ENCODE peak calls at places on chromosomes 7 and 10, in four cellular contexts. One of them, this sample, is unnamed.

GRCh38 chr7:157722137-157723060 is 385.6 kb downstream of the DNAJB6 start:
- DNase-seq in thoracic aorta: no peak
- DNase-seq in neural progenitor cell: no peak
- DNase-seq in CD8-positive, alpha-beta T cell: no peak
- DNase-seq in this sample: peak; percentile 53

GRCh38 chr7:118731854-118732253 is 507.4 kb downstream of the ANKRD7 start:
- DNase-seq in thoracic aorta: no peak
- DNase-seq in neural progenitor cell: peak; percentile 3
- DNase-seq in CD8-positive, alpha-beta T cell: no peak
- DNase-seq in this sample: no peak

GRCh38 chr10:88131561-88132139 is 268.2 kb downstream of the PTEN start:
- DNase-seq in thoracic aorta: peak; percentile 25
- DNase-seq in neural progenitor cell: no peak
- DNase-seq in CD8-positive, alpha-beta T cell: no peak
- DNase-seq in this sample: no peak

GRCh38 chr7:135185471-135186260 is 15.2 kb upstream of the CYREN start:
- DNase-seq in thoracic aorta: no peak
- DNase-seq in neural progenitor cell: no peak
- DNase-seq in CD8-positive, alpha-beta T cell: no peak
- DNase-seq in this sample: no peak

GRCh38 chr7:116873619-116874018 is 11.2 kb downstream of the CAPZA2 start:
- DNase-seq in thoracic aorta: no peak
- DNase-seq in neural progenitor cell: no peak
- DNase-seq in CD8-positive, alpha-beta T cell: no peak
- DNase-seq in this sample: no peak

GRCh38 chr7:55177589-55178261 is 158.9 kb downstream of the EGFR start:
- DNase-seq in thoracic aorta: no peak
- DNase-seq in neural progenitor cell: no peak
- DNase-seq in CD8-positive, alpha-beta T cell: no peak
- DNase-seq in this sample: no peak

GRCh38 chr10:114685456-114685855 is 27.4 kb upstream of the ABLIM1 start:
- DNase-seq in thoracic aorta: no peak
- DNase-seq in neural progenitor cell: no peak
- DNase-seq in CD8-positive, alpha-beta T cell: no peak
- DNase-seq in this sample: no peak

GRCh38 chr7:119783799-119784198 is 489.2 kb upstream of the KCND2 start:
- DNase-seq in thoracic aorta: no peak
- DNase-seq in neural progenitor cell: no peak
- DNase-seq in CD8-positive, alpha-beta T cell: no peak
- DNase-seq in this sample: no peak

GRCh38 chr10:104146871-104147270 is 24.9 kb downstream of the SFR1 start:
- DNase-seq in thoracic aorta: no peak
- DNase-seq in neural progenitor cell: no peak
- DNase-seq in CD8-positive, alpha-beta T cell: no peak
- DNase-seq in this sample: no peak

GRCh38 chr7:46450425-46450824 is 529.4 kb upstream of the IGFBP3 start:
- DNase-seq in thoracic aorta: no peak
- DNase-seq in neural progenitor cell: no peak
- DNase-seq in CD8-positive, alpha-beta T cell: no peak
- DNase-seq in this sample: no peak

GRCh38 chr7:14687777-14688176 is 214.8 kb downstream of the DGKB start:
- DNase-seq in thoracic aorta: no peak
- DNase-seq in neural progenitor cell: no peak
- DNase-seq in CD8-positive, alpha-beta T cell: no peak
- DNase-seq in this sample: no peak

GRCh38 chr7:88795553-88795952 is at the start of gene TEX47:
- DNase-seq in thoracic aorta: no peak
- DNase-seq in neural progenitor cell: no peak
- DNase-seq in CD8-positive, alpha-beta T cell: no peak
- DNase-seq in this sample: no peak

GRCh38 chr7:148723846-148724245 is 25.1 kb downstream of the CUL1 start:
- DNase-seq in thoracic aorta: no peak
- DNase-seq in neural progenitor cell: no peak
- DNase-seq in CD8-positive, alpha-beta T cell: no peak
- DNase-seq in this sample: no peak

GRCh38 chr10:128046934-128047251 is 79.3 kb downstream of the MKI67 start:
- DNase-seq in thoracic aorta: no peak
- DNase-seq in neural progenitor cell: no peak
- DNase-seq in CD8-positive, alpha-beta T cell: no peak
- DNase-seq in this sample: peak; percentile 61

GRCh38 chr10:70053212-70053895 is 708 bp downstream of the MACROH2A2 start:
- DNase-seq in thoracic aorta: no peak
- DNase-seq in neural progenitor cell: peak; percentile 58
- DNase-seq in CD8-positive, alpha-beta T cell: no peak
- DNase-seq in this sample: no peak

GRCh38 chr7:33719059-33719581 is 186.2 kb upstream of the BMPER start:
- DNase-seq in thoracic aorta: peak; percentile 21
- DNase-seq in neural progenitor cell: no peak
- DNase-seq in CD8-positive, alpha-beta T cell: no peak
- DNase-seq in this sample: no peak

GRCh38 chr10:60346661-60347060 is 43.0 kb downstream of the ANK3 start:
- DNase-seq in thoracic aorta: no peak
- DNase-seq in neural progenitor cell: no peak
- DNase-seq in CD8-positive, alpha-beta T cell: no peak
- DNase-seq in this sample: no peak

GRCh38 chr10:44301781-44302400 is 83.0 kb downstream of the CXCL12 start:
- DNase-seq in thoracic aorta: no peak
- DNase-seq in neural progenitor cell: no peak
- DNase-seq in CD8-positive, alpha-beta T cell: no peak
- DNase-seq in this sample: no peak

GRCh38 chr10:43961523-43962345 is 313.1 kb upstream of the ZNF32 start:
- DNase-seq in thoracic aorta: no peak
- DNase-seq in neural progenitor cell: no peak
- DNase-seq in CD8-positive, alpha-beta T cell: no peak
- DNase-seq in this sample: no peak

DNA sequence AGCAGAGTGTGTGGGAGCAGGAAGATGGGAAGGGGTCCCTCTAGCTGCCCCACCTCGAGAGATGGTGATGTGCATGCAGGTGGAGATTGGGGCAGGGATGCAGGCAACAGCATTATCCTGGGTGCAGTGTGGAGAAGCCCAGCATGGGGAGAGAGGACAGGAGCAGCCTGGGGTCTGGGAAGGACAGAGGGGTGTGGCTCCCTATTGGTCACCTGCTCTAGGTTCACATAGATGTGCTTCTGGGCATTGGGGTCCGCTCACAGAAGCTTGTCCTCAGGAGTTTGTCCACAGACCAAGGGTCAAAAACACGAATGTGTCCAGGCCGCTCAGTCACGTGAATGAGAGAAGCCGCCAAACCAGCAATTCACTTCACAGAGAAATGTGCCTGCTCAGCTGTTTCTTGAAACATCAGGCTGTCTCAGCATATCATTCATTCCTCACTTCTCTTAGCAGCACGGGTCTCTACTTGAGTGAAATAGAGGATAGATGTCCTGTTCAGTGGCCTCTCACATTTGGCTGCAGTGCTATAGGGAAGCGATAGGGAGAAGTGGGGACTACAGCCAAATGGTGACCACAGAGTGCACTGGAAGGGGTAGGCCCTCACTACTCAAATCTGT is 11.5 kb upstream of the SLC29A3 start:
- DNase-seq in thoracic aorta: no peak
- DNase-seq in neural progenitor cell: no peak
- DNase-seq in CD8-positive, alpha-beta T cell: no peak
- DNase-seq in this sample: no peak
- H3K27ac ChIP-seq in thoracic aorta: no peak overlapping the region
- H3K27ac ChIP-seq in neural progenitor cell: no peak overlapping the region
- H3K27ac ChIP-seq in CD8-positive, alpha-beta T cell: no peak overlapping the region
- H3K27ac ChIP-seq in this sample: no peak overlapping the region

DNA sequence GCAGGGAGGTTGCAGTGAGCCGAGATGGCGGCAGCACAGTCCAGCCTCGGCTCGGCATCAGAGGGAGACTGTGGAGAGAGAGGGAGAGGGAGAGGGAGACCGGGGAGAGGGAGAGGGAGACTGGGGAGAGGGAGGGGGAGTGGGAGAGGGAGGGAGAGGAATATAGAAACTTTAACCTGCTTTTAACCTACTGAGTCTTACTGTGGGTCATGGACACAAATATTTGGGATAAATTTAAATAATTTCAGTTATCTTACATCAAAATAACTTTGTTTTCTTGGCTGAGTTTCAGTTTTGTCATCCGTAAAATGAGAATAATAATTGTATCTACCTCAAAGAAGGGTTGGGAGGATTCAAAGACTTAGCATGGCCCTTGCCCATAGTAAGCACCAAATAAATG is 319.8 kb downstream of the LRMDA start:
- DNase-seq in thoracic aorta: no peak
- DNase-seq in neural progenitor cell: no peak
- DNase-seq in CD8-positive, alpha-beta T cell: no peak
- DNase-seq in this sample: no peak
- H3K27ac ChIP-seq in thoracic aorta: no peak overlapping the region
- H3K27ac ChIP-seq in neural progenitor cell: no peak overlapping the region
- H3K27ac ChIP-seq in CD8-positive, alpha-beta T cell: no peak overlapping the region
- H3K27ac ChIP-seq in this sample: no peak overlapping the region

DNA sequence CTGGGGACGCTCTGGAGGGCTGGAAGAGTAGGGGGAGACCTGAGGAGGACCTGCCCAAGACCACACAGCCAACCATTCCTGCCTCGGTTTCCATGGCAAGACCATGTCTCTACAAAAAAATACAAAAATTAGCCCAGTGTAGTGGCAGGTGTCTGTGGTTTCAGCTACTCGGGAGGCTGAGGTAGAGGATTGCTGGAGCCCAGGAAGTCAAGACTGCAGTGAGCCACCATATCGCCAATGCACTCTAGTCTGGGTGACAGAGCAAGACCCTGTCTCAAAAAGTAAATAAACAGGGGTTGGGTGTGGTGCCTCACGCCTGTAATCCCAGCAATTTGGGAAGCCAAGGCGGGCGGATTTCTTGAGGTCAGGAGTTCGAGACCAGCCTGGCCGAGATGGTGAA is 48.7 kb downstream of the CLIP2 start:
- DNase-seq in thoracic aorta: no peak
- DNase-seq in neural progenitor cell: no peak
- DNase-seq in CD8-positive, alpha-beta T cell: no peak
- DNase-seq in this sample: no peak
- H3K27ac ChIP-seq in thoracic aorta: no peak overlapping the region
- H3K27ac ChIP-seq in neural progenitor cell: no peak overlapping the region
- H3K27ac ChIP-seq in CD8-positive, alpha-beta T cell: no peak overlapping the region
- H3K27ac ChIP-seq in this sample: no peak overlapping the region

GRCh38 chr10:48439581-48440041 is 133.1 kb downstream of the MAPK8 start:
- DNase-seq in thoracic aorta: no peak
- DNase-seq in neural progenitor cell: peak; percentile 23
- DNase-seq in CD8-positive, alpha-beta T cell: no peak
- DNase-seq in this sample: no peak
- H3K27ac ChIP-seq in thoracic aorta: no peak overlapping the region
- H3K27ac ChIP-seq in neural progenitor cell: no peak overlapping the region
- H3K27ac ChIP-seq in CD8-positive, alpha-beta T cell: no peak overlapping the region
- H3K27ac ChIP-seq in this sample: no peak overlapping the region

GRCh38 chr10:24887855-24888231 is 64.6 kb downstream of the PRTFDC1 start:
- DNase-seq in thoracic aorta: no peak
- DNase-seq in neural progenitor cell: no peak
- DNase-seq in CD8-positive, alpha-beta T cell: no peak
- DNase-seq in this sample: no peak

GRCh38 chr10:24893127-24893526 is 59.3 kb downstream of the PRTFDC1 start:
- DNase-seq in thoracic aorta: no peak
- DNase-seq in neural progenitor cell: no peak
- DNase-seq in CD8-positive, alpha-beta T cell: no peak
- DNase-seq in this sample: no peak

GRCh38 chr10:24891823-24892222 is 60.6 kb downstream of the PRTFDC1 start:
- DNase-seq in thoracic aorta: no peak
- DNase-seq in neural progenitor cell: no peak
- DNase-seq in CD8-positive, alpha-beta T cell: no peak
- DNase-seq in this sample: no peak

GRCh38 chr10:24886281-24886680 is 66.1 kb downstream of the PRTFDC1 start:
- DNase-seq in thoracic aorta: no peak
- DNase-seq in neural progenitor cell: no peak
- DNase-seq in CD8-positive, alpha-beta T cell: no peak
- DNase-seq in this sample: no peak

GRCh38 chr10:24889636-24890035 is 62.8 kb downstream of the PRTFDC1 start:
- DNase-seq in thoracic aorta: no peak
- DNase-seq in neural progenitor cell: no peak
- DNase-seq in CD8-positive, alpha-beta T cell: no peak
- DNase-seq in this sample: no peak
- H3K27ac ChIP-seq in thoracic aorta: no peak overlapping the region
- H3K27ac ChIP-seq in neural progenitor cell: no peak overlapping the region
- H3K27ac ChIP-seq in CD8-positive, alpha-beta T cell: no peak overlapping the region
- H3K27ac ChIP-seq in this sample: no peak overlapping the region

GRCh38 chr7:1567893-1568292 is 1.9 kb downstream of the PSMG3 start:
- DNase-seq in thoracic aorta: no peak
- DNase-seq in neural progenitor cell: no peak
- DNase-seq in CD8-positive, alpha-beta T cell: no peak
- DNase-seq in this sample: no peak
- H3K27ac ChIP-seq in thoracic aorta: no peak overlapping the region
- H3K27ac ChIP-seq in neural progenitor cell: no peak overlapping the region
- H3K27ac ChIP-seq in CD8-positive, alpha-beta T cell: no peak overlapping the region
- H3K27ac ChIP-seq in this sample: no peak overlapping the region

DNA sequence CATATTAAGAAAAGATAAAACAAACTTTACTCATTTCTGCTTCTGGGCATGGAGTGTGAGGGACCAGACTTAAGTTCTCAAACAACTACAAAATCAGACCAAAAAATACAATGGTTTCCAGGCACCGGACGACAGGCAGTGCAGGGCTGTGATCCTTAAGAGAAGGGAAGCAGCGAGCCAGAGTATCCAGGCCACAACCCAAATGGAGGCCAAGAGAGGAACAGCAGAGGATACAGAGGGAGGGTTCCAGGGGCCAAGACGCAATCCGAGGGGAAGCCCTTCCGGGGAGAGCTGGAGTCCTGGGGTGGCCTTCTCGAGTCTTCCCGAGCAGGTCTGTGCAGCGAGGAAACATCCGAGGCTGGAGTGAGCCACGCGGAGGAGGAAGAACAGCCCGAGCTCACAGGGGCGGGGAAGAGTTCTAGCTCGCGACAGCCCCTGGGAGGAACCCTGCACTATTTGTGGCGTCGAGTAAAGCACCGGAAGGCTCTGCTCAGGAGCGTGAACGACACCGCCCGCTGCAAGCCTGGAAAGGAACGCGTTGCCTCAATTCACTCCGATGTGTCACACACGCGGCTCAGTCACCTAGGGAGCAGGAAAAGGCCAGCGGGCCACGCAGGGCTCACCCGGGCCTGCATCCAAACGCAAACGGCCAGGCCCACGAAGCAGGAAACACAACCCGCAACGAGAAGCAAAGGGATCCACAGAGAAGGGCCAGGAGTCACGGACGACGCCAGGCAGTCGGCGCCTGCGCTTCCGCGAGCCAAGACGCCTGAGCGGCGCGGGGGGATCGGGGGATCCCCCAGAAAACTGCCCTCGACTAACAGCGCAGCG is 933 bp upstream of the RNF32 start:
- DNase-seq in thoracic aorta: no peak
- DNase-seq in neural progenitor cell: peak; percentile 10
- DNase-seq in CD8-positive, alpha-beta T cell: no peak
- DNase-seq in this sample: no peak
- H3K27ac ChIP-seq in thoracic aorta: peak overlapping the region; percentile 20
- H3K27ac ChIP-seq in neural progenitor cell: no peak overlapping the region
- H3K27ac ChIP-seq in CD8-positive, alpha-beta T cell: peak overlapping the region; percentile 75
- H3K27ac ChIP-seq in this sample: peak overlapping the region; percentile 71

GRCh38 chr7:111374027-111374426 is 188.3 kb downstream of the IMMP2L start:
- DNase-seq in thoracic aorta: no peak
- DNase-seq in neural progenitor cell: no peak
- DNase-seq in CD8-positive, alpha-beta T cell: no peak
- DNase-seq in this sample: no peak
- H3K27ac ChIP-seq in thoracic aorta: no peak overlapping the region
- H3K27ac ChIP-seq in neural progenitor cell: no peak overlapping the region
- H3K27ac ChIP-seq in CD8-positive, alpha-beta T cell: no peak overlapping the region
- H3K27ac ChIP-seq in this sample: no peak overlapping the region